ENCODE peak calls at places on chromosomes 16 and 17, in nine cellular contexts. One of them, this sample, is unnamed.
A peak's percentile ranks its signal among the peaks of the same experiment; 100 is the strongest.

GRCh38 chr17:44846206-44846605 is 1.5 kb upstream of the HIGD1B start:
- DNase-seq in T-helper 17 cell: no peak
- DNase-seq in neuronal stem cell: no peak
- DNase-seq in germinal center: no peak
- DNase-seq in natural killer cell treated with Interleukin-12 subunit alpha and Interleukin-12 subunit beta and Interleukin-15 and Interleukin-18, amount 100 ng/mL, for 72 hours: no peak
- DNase-seq in mesothelial cell of epicardium: no peak
- DNase-seq in activated naive CD4-positive, alpha-beta T cell: no peak
- DNase-seq in iris pigment epithelial cell: no peak
- DNase-seq in head of caudate nucleus: no peak
- DNase-seq in this sample: no peak

GRCh38 chr16:23027386-23027785 is 121.9 kb downstream of the USP31 start:
- DNase-seq in T-helper 17 cell: no peak
- DNase-seq in neuronal stem cell: no peak
- DNase-seq in germinal center: no peak
- DNase-seq in natural killer cell treated with Interleukin-12 subunit alpha and Interleukin-12 subunit beta and Interleukin-15 and Interleukin-18, amount 100 ng/mL, for 72 hours: no peak
- DNase-seq in mesothelial cell of epicardium: no peak
- DNase-seq in activated naive CD4-positive, alpha-beta T cell: no peak
- DNase-seq in iris pigment epithelial cell: no peak
- DNase-seq in head of caudate nucleus: no peak
- DNase-seq in this sample: no peak

GRCh38 chr17:39404542-39405378 is 3.3 kb upstream of the FBXL20 start:
- DNase-seq in T-helper 17 cell: no peak
- DNase-seq in neuronal stem cell: no peak
- DNase-seq in germinal center: no peak
- DNase-seq in natural killer cell treated with Interleukin-12 subunit alpha and Interleukin-12 subunit beta and Interleukin-15 and Interleukin-18, amount 100 ng/mL, for 72 hours: no peak
- DNase-seq in mesothelial cell of epicardium: peak; percentile 30
- DNase-seq in activated naive CD4-positive, alpha-beta T cell: no peak
- DNase-seq in iris pigment epithelial cell: peak; percentile 91
- DNase-seq in head of caudate nucleus: no peak
- DNase-seq in this sample: no peak

GRCh38 chr17:27216836-27217235 is 77.1 kb upstream of the WSB1 start:
- DNase-seq in T-helper 17 cell: no peak
- DNase-seq in neuronal stem cell: no peak
- DNase-seq in germinal center: no peak
- DNase-seq in natural killer cell treated with Interleukin-12 subunit alpha and Interleukin-12 subunit beta and Interleukin-15 and Interleukin-18, amount 100 ng/mL, for 72 hours: no peak
- DNase-seq in mesothelial cell of epicardium: no peak
- DNase-seq in activated naive CD4-positive, alpha-beta T cell: no peak
- DNase-seq in iris pigment epithelial cell: no peak
- DNase-seq in head of caudate nucleus: no peak
- DNase-seq in this sample: no peak

GRCh38 chr17:36945959-36946725 is 2.6 kb upstream of the AATF start:
- DNase-seq in T-helper 17 cell: no peak
- DNase-seq in neuronal stem cell: no peak
- DNase-seq in germinal center: no peak
- DNase-seq in natural killer cell treated with Interleukin-12 subunit alpha and Interleukin-12 subunit beta and Interleukin-15 and Interleukin-18, amount 100 ng/mL, for 72 hours: no peak
- DNase-seq in mesothelial cell of epicardium: no peak
- DNase-seq in activated naive CD4-positive, alpha-beta T cell: no peak
- DNase-seq in iris pigment epithelial cell: no peak
- DNase-seq in head of caudate nucleus: no peak
- DNase-seq in this sample: no peak

GRCh38 chr16:64196444-64196843 is 925.4 kb downstream of the CDH11 start:
- DNase-seq in T-helper 17 cell: no peak
- DNase-seq in neuronal stem cell: no peak
- DNase-seq in germinal center: no peak
- DNase-seq in natural killer cell treated with Interleukin-12 subunit alpha and Interleukin-12 subunit beta and Interleukin-15 and Interleukin-18, amount 100 ng/mL, for 72 hours: no peak
- DNase-seq in mesothelial cell of epicardium: no peak
- DNase-seq in activated naive CD4-positive, alpha-beta T cell: no peak
- DNase-seq in iris pigment epithelial cell: peak; percentile 86
- DNase-seq in head of caudate nucleus: no peak
- DNase-seq in this sample: no peak

GRCh38 chr16:11742041-11742535 is 569 bp downstream of the TXNDC11 start:
- DNase-seq in T-helper 17 cell: peak; percentile 33
- DNase-seq in neuronal stem cell: peak; percentile 8
- DNase-seq in germinal center: peak; percentile 59
- DNase-seq in natural killer cell treated with Interleukin-12 subunit alpha and Interleukin-12 subunit beta and Interleukin-15 and Interleukin-18, amount 100 ng/mL, for 72 hours: peak; percentile 66
- DNase-seq in mesothelial cell of epicardium: no peak
- DNase-seq in activated naive CD4-positive, alpha-beta T cell: peak; percentile 8
- DNase-seq in iris pigment epithelial cell: no peak
- DNase-seq in head of caudate nucleus: peak; percentile 39
- DNase-seq in this sample: peak; percentile 84

GRCh38 chr16:4320030-4320429 is 4.2 kb downstream of the GLIS2 start:
- DNase-seq in T-helper 17 cell: no peak
- DNase-seq in neuronal stem cell: no peak
- DNase-seq in germinal center: no peak
- DNase-seq in natural killer cell treated with Interleukin-12 subunit alpha and Interleukin-12 subunit beta and Interleukin-15 and Interleukin-18, amount 100 ng/mL, for 72 hours: no peak
- DNase-seq in mesothelial cell of epicardium: no peak
- DNase-seq in activated naive CD4-positive, alpha-beta T cell: no peak
- DNase-seq in iris pigment epithelial cell: no peak
- DNase-seq in head of caudate nucleus: no peak
- DNase-seq in this sample: peak; percentile 80

GRCh38 chr17:81082177-81083073 is 47.5 kb downstream of the BAIAP2 start:
- DNase-seq in T-helper 17 cell: no peak
- DNase-seq in neuronal stem cell: no peak
- DNase-seq in germinal center: no peak
- DNase-seq in natural killer cell treated with Interleukin-12 subunit alpha and Interleukin-12 subunit beta and Interleukin-15 and Interleukin-18, amount 100 ng/mL, for 72 hours: no peak
- DNase-seq in mesothelial cell of epicardium: no peak
- DNase-seq in activated naive CD4-positive, alpha-beta T cell: no peak
- DNase-seq in iris pigment epithelial cell: no peak
- DNase-seq in head of caudate nucleus: no peak
- DNase-seq in this sample: no peak

GRCh38 chr16:10390867-10391266 is 5.0 kb downstream of the ATF7IP2 start:
- DNase-seq in T-helper 17 cell: no peak
- DNase-seq in neuronal stem cell: no peak
- DNase-seq in germinal center: no peak
- DNase-seq in natural killer cell treated with Interleukin-12 subunit alpha and Interleukin-12 subunit beta and Interleukin-15 and Interleukin-18, amount 100 ng/mL, for 72 hours: no peak
- DNase-seq in mesothelial cell of epicardium: no peak
- DNase-seq in activated naive CD4-positive, alpha-beta T cell: no peak
- DNase-seq in iris pigment epithelial cell: no peak
- DNase-seq in head of caudate nucleus: no peak
- DNase-seq in this sample: no peak

GRCh38 chr17:32452281-32452680 is 8.0 kb downstream of the PSMD11 start:
- DNase-seq in T-helper 17 cell: no peak
- DNase-seq in neuronal stem cell: no peak
- DNase-seq in germinal center: no peak
- DNase-seq in natural killer cell treated with Interleukin-12 subunit alpha and Interleukin-12 subunit beta and Interleukin-15 and Interleukin-18, amount 100 ng/mL, for 72 hours: no peak
- DNase-seq in mesothelial cell of epicardium: no peak
- DNase-seq in activated naive CD4-positive, alpha-beta T cell: no peak
- DNase-seq in iris pigment epithelial cell: peak; percentile 33
- DNase-seq in head of caudate nucleus: no peak
- DNase-seq in this sample: no peak

GRCh38 chr17:35748323-35748960 is 4.6 kb downstream of the GAS2L2 start:
- DNase-seq in T-helper 17 cell: no peak
- DNase-seq in neuronal stem cell: no peak
- DNase-seq in germinal center: no peak
- DNase-seq in natural killer cell treated with Interleukin-12 subunit alpha and Interleukin-12 subunit beta and Interleukin-15 and Interleukin-18, amount 100 ng/mL, for 72 hours: no peak
- DNase-seq in mesothelial cell of epicardium: no peak
- DNase-seq in activated naive CD4-positive, alpha-beta T cell: no peak
- DNase-seq in iris pigment epithelial cell: no peak
- DNase-seq in head of caudate nucleus: no peak
- DNase-seq in this sample: no peak

This sample was measured in suprapubic skin.